ENCODE peak calls at places on chromosomes 11 and 22, in seven cellular contexts. A is mammary epithelial cell, R is HFF-Myc, M is progenitor cell of endocrine pancreas, B is esophagus muscularis mucosa, O is left lung, S is SK-N-SH. P is an unnamed sample.

GRCh38 chr11:38824573-38824972 is 2226.5 kb upstream of the RAG2 start:
- DNase-seq in A (peak), R (no peak), M (no peak), B (no peak), O (no peak), S (peak), P (no peak)

GRCh38 chr11:118000850-118001228 is 14.6 kb downstream of the IL10RA start:
- DNase-seq in A (no peak), R (no peak), M (no peak), B (no peak), O (no peak), S (no peak), P (no peak)

GRCh38 chr11:2898366-2899079 is 12.9 kb upstream of the CDKN1C start:
- DNase-seq in A (peak), R (peak), M (no peak), B (peak), O (peak), S (no peak), P (peak)

GRCh38 chr11:70493891-70494290 is 95.6 kb downstream of the CTTN start:
- DNase-seq in A (no peak), R (no peak), M (no peak), B (no peak), O (peak), S (no peak), P (peak)

GRCh38 chr22:30245181-30245984 is 1.2 kb downstream of the LIF start:
- DNase-seq in A (peak), R (no peak), M (no peak), B (no peak), O (peak), S (no peak), P (no peak)

GRCh38 chr11:131999084-131999483 is 628.7 kb downstream of the NTM start:
- DNase-seq in A (no peak), R (no peak), M (no peak), B (no peak), O (no peak), S (no peak), P (no peak)

GRCh38 chr11:34161812-34162506 is 56.5 kb downstream of the NAT10 start:
- DNase-seq in A (peak), R (no peak), M (no peak), B (no peak), O (no peak), S (no peak), P (no peak)

GRCh38 chr11:134682577-134682976 is 270.5 kb upstream of the B3GAT1 start:
- DNase-seq in A (no peak), R (no peak), M (no peak), B (peak), O (no peak), S (no peak), P (no peak)

GRCh38 chr11:9773524-9773923 is 109.6 kb downstream of the SWAP70 start:
- DNase-seq in A (no peak), R (no peak), M (no peak), B (no peak), O (no peak), S (no peak), P (no peak)

GRCh38 chr11:73236879-73237278 is 18.8 kb downstream of the P2RY2 start:
- DNase-seq in A (peak), R (no peak), M (no peak), B (no peak), O (no peak), S (peak), P (peak)

GRCh38 chr22:42033263-42034181 is 34.9 kb downstream of the WBP2NL start:
- DNase-seq in A (no peak), R (no peak), M (no peak), B (no peak), O (no peak), S (no peak), P (no peak)
- TF ChIP-seq CTCF in A (no peak), R (no peak), M (no peak), B (no peak), O (no peak), S (no peak), P (no peak)

GRCh38 chr22:38843716-38844660 is at the start of gene NPTXR:
- DNase-seq in A (no peak), R (no peak), M (peak), B (no peak), O (peak), S (peak), P (no peak)
- TF ChIP-seq CTCF in A (no peak), R (no peak), M (no peak), B (peak), O (no peak), S (no peak), P (no peak)

GRCh38 chr11:64183890-64184289 is 2.1 kb upstream of the STIP1 start:
- DNase-seq in A (no peak), R (no peak), M (no peak), B (no peak), O (peak), S (no peak), P (no peak)

GRCh38 chr11:64181506-64182411 is 4.2 kb upstream of the STIP1 start:
- DNase-seq in A (peak), R (peak), M (peak), B (peak), O (peak), S (peak), P (peak)

GRCh38 chr11:64186205-64187165 is 514 bp downstream of the STIP1 start:
- DNase-seq in A (peak), R (no peak), M (no peak), B (no peak), O (no peak), S (no peak), P (no peak)

GRCh38 chr11:64180871-64181270 is 5.1 kb upstream of the STIP1 start:
- DNase-seq in A (no peak), R (no peak), M (no peak), B (no peak), O (peak), S (peak), P (no peak)

DNA sequence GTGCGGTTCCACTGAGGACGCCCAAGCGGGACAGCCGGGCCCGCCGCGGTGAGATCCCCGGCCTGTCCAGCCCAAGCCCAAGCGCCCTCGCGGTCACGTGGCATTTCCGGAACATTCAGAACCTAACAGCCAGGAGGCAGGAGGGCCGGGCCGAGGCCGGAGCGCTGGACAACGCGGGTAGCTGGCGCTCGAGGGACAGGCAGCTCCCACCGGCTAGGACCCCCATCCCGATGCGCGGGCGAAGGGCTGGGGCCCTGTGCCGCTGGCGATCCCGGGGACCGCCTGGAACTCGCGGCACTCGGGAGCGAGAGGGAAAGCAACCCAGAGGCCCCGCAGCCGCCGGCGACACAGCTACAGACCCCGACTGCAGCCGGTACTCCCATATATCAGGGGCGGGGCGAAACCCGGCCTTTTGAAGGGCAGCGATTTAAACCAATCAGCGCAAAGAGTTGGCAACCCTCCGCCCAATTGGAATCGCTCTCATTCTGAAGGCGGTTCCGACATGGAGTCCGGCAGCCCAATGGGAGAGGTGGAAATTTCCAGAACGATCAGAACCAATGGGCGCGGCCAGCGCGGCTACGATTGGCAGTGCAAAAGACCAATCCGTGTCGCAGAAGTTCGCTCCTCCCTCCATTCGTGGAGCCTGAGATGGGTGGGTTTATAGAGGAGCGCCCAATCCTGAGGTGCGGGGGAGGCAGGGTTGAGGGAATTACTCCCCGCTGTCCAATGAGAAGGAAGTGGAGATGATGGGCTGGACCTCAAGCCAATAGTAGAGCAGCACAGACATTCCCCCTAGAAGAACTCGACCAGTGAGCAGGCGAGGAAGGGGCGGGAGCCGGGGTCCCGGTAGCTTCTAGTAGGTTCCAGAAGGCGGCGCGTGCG is at the start of gene STIP1:
- DNase-seq in A (peak), R (peak), M (peak), B (peak), O (peak), S (peak), P (peak)
- TF ChIP-seq CTCF in A (peak), R (peak), M (peak), B (peak), O (peak), S (peak), P (no peak)

GRCh38 chr11:16456366-16456765 is 100.0 kb upstream of the SOX6 start:
- DNase-seq in A (peak), R (no peak), M (no peak), B (no peak), O (no peak), S (no peak), P (no peak)

GRCh38 chr11:16460508-16460907 is 104.2 kb upstream of the SOX6 start:
- DNase-seq in A (no peak), R (no peak), M (no peak), B (no peak), O (no peak), S (no peak), P (no peak)
- TF ChIP-seq CTCF in A (no peak), R (no peak), M (no peak), B (no peak), O (no peak), S (no peak), P (no peak)

GRCh38 chr11:18264677-18265542 is 1.2 kb upstream of the SAA1 start:
- DNase-seq in A (no peak), R (no peak), M (no peak), B (peak), O (no peak), S (no peak), P (no peak)
- TF ChIP-seq CTCF in A (no peak), R (no peak), M (no peak), B (no peak), O (no peak), S (no peak), P (no peak)

DNA sequence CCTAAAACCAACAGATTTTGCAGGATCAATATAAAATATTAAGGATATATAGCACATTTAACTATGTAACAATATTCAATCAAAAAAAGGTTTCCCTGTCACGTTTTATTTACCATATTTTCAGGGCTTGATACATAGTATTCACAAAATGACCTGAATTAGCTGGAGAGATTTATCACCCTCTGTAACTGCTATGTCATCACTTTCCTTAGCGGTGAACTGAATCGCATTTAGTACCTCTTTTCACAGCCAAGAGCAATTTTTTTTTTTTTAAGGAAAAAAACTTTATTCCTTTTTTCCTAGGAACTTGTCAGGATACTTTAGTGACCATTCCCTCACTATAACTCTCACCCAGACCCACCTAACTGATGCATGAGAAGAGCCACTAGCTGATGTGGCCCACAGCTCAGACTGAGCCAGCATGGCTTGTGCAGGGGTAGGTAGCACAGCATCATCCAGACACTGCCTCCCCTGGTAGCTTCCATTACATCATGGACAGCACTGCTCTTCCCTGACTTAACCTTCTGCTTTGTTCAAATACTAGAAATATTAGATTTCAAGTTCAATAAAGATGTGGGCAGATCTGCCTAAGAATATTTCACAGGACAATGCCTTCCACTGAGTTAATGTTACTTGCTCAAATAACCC is 17.0 kb upstream of the GPR83 start:
- DNase-seq in A (no peak), R (no peak), M (no peak), B (no peak), O (no peak), S (no peak), P (no peak)
- TF ChIP-seq CTCF in A (no peak), R (no peak), M (no peak), B (no peak), O (no peak), S (no peak), P (no peak)

GRCh38 chr22:37904572-37905533 is 1.2 kb upstream of the MICALL1 start:
- DNase-seq in A (peak), R (peak), M (no peak), B (no peak), O (no peak), S (peak), P (peak)

GRCh38 chr22:37907036-37907954 is 1.2 kb downstream of the MICALL1 start:
- DNase-seq in A (no peak), R (no peak), M (no peak), B (no peak), O (no peak), S (no peak), P (no peak)

GRCh38 chr22:37909756-37910155 is 3.7 kb downstream of the MICALL1 start:
- DNase-seq in A (no peak), R (no peak), M (no peak), B (no peak), O (no peak), S (no peak), P (no peak)

GRCh38 chr22:37906364-37907008 is 389 bp downstream of the MICALL1 start:
- DNase-seq in A (no peak), R (no peak), M (no peak), B (no peak), O (no peak), S (peak), P (no peak)

GRCh38 chr22:37905534-37906363 is at the start of gene MICALL1:
- DNase-seq in A (peak), R (no peak), M (peak), B (no peak), O (peak), S (peak), P (no peak)
- TF ChIP-seq CTCF in A (no peak), R (no peak), M (no peak), B (peak), O (no peak), S (no peak), P (peak)

GRCh38 chr22:35549338-35549737 is 8.7 kb downstream of the RASD2 start:
- DNase-seq in A (no peak), R (no peak), M (no peak), B (no peak), O (no peak), S (no peak), P (no peak)

GRCh38 chr22:35546886-35547285 is 6.3 kb downstream of the RASD2 start:
- DNase-seq in A (no peak), R (no peak), M (no peak), B (no peak), O (peak), S (no peak), P (no peak)

GRCh38 chr22:35547993-35548761 is 7.5 kb downstream of the RASD2 start:
- DNase-seq in A (no peak), R (no peak), M (no peak), B (no peak), O (peak), S (no peak), P (no peak)

GRCh38 chr22:35551549-35552177 is 11.0 kb downstream of the RASD2 start:
- DNase-seq in A (no peak), R (no peak), M (no peak), B (no peak), O (no peak), S (no peak), P (no peak)

DNA sequence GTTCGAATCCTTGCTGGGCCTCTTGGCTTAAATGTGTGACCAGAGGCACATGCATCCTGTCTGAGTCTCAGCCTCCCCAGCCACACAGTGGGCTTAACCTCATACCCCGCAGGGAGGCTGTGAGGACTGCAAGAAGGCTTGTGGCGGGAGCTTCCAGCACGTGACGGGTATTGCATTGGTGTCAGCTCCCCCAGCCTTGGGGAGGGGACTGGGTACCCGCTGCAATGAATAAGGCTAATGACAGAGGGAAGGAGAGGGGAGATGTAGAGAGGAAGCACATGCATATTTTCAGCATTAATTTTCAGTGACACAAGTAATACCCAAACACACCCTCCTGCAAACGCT is 8.1 kb downstream of the RASD2 start:
- DNase-seq in A (no peak), R (no peak), M (no peak), B (no peak), O (no peak), S (no peak), P (no peak)
- TF ChIP-seq CTCF in A (no peak), R (no peak), M (peak), B (no peak), O (no peak), S (no peak), P (no peak)

GRCh38 chr11:62439785-62440602 is 21.2 kb downstream of the SCGB1A1 start:
- DNase-seq in A (no peak), R (no peak), M (no peak), B (no peak), O (no peak), S (peak), P (no peak)
- TF ChIP-seq CTCF in A (no peak), R (no peak), M (no peak), B (no peak), O (no peak), S (peak), P (no peak)

P was measured in CD14-positive monocyte.